ENCODE peak calls at places on chromosomes 11 and 22, in eight cellular contexts. One of them, this sample, is unnamed.

GRCh38 chr11:47992959-47993820 is 12.8 kb downstream of the PTPRJ start:
- DNase-seq in NCI-H1417 treated with DMSO at 0.1 percent for 48 hours: no peak
- DNase-seq in left colon: no peak
- DNase-seq in M059J: peak
- DNase-seq in HT1080: peak
- DNase-seq in head of caudate nucleus: no peak
- DNase-seq in dermis blood vessel endothelial cell: peak
- DNase-seq in astrocyte of the hippocampus: peak
- DNase-seq in this sample: peak

GRCh38 chr11:10818594-10818993 is 9.9 kb upstream of the EIF4G2 start:
- DNase-seq in HT1080: peak
- DNase-seq in dermis blood vessel endothelial cell: no peak
- DNase-seq in M059J: peak
- DNase-seq in head of caudate nucleus: no peak
- DNase-seq in left colon: no peak
- DNase-seq in NCI-H1417 treated with DMSO at 0.1 percent for 48 hours: no peak
- DNase-seq in astrocyte of the hippocampus: no peak
- DNase-seq in this sample: peak

GRCh38 chr22:17257091-17257490 is 37.9 kb upstream of the ADA2 start:
- DNase-seq in left colon: no peak
- DNase-seq in head of caudate nucleus: no peak
- DNase-seq in HT1080: no peak
- DNase-seq in astrocyte of the hippocampus: no peak
- DNase-seq in dermis blood vessel endothelial cell: no peak
- DNase-seq in NCI-H1417 treated with DMSO at 0.1 percent for 48 hours: no peak
- DNase-seq in M059J: no peak
- DNase-seq in this sample: no peak

GRCh38 chr11:19422257-19422656 is 181.5 kb upstream of the E2F8 start:
- DNase-seq in dermis blood vessel endothelial cell: no peak
- DNase-seq in HT1080: no peak
- DNase-seq in head of caudate nucleus: no peak
- DNase-seq in NCI-H1417 treated with DMSO at 0.1 percent for 48 hours: no peak
- DNase-seq in M059J: no peak
- DNase-seq in left colon: no peak
- DNase-seq in astrocyte of the hippocampus: peak
- DNase-seq in this sample: no peak

GRCh38 chr11:112321521-112322172 is 61.0 kb upstream of the PLET1 start:
- DNase-seq in dermis blood vessel endothelial cell: peak
- DNase-seq in left colon: peak
- DNase-seq in HT1080: peak
- DNase-seq in astrocyte of the hippocampus: peak
- DNase-seq in NCI-H1417 treated with DMSO at 0.1 percent for 48 hours: peak
- DNase-seq in M059J: peak
- DNase-seq in head of caudate nucleus: no peak
- DNase-seq in this sample: peak

GRCh38 chr11:27085605-27086004 is 45.0 kb downstream of the BBOX1 start:
- DNase-seq in M059J: no peak
- DNase-seq in left colon: no peak
- DNase-seq in dermis blood vessel endothelial cell: no peak
- DNase-seq in head of caudate nucleus: no peak
- DNase-seq in NCI-H1417 treated with DMSO at 0.1 percent for 48 hours: no peak
- DNase-seq in astrocyte of the hippocampus: peak
- DNase-seq in HT1080: no peak
- DNase-seq in this sample: no peak

GRCh38 chr11:69470793-69471192 is 10.7 kb upstream of the LINC01488 start:
- DNase-seq in dermis blood vessel endothelial cell: no peak
- DNase-seq in HT1080: no peak
- DNase-seq in head of caudate nucleus: no peak
- DNase-seq in NCI-H1417 treated with DMSO at 0.1 percent for 48 hours: no peak
- DNase-seq in left colon: no peak
- DNase-seq in astrocyte of the hippocampus: no peak
- DNase-seq in M059J: no peak
- DNase-seq in this sample: no peak

GRCh38 chr11:132158696-132159095 is 788.3 kb downstream of the NTM start:
- DNase-seq in dermis blood vessel endothelial cell: no peak
- DNase-seq in astrocyte of the hippocampus: peak
- DNase-seq in head of caudate nucleus: no peak
- DNase-seq in left colon: no peak
- DNase-seq in HT1080: peak
- DNase-seq in NCI-H1417 treated with DMSO at 0.1 percent for 48 hours: no peak
- DNase-seq in M059J: peak
- DNase-seq in this sample: no peak

This sample was measured in A172.